ENCODE peak calls at places on chromosomes 13 and 19, in eight cellular contexts. L, R, H, M, K, A, C and Y are unnamed samples. For H3K36me3, the result is how much of the 10 kb centered on the place peaks cover.

GRCh38 chr19:48152552-48152951 is 17.6 kb downstream of the LIG1 start:
- DNase-seq in L (peak), R (peak), H (peak), M (peak), K (peak), A (peak), C (peak), Y (peak)

GRCh38 chr13:105603283-105603682 is 932.2 kb downstream of the EFNB2 start:
- DNase-seq in L (no peak), R (no peak), H (no peak), M (no peak), K (no peak), A (no peak), C (no peak), Y (no peak)

GRCh38 chr13:106548064-106548696 is 12.7 kb upstream of the EFNB2 start:
- DNase-seq in L (no peak), R (no peak), H (no peak), M (no peak), K (no peak), A (no peak), C (no peak), Y (no peak)

GRCh38 chr13:113977976-113978375 is 4.1 kb upstream of the C13orf46 start:
- DNase-seq in L (no peak), R (no peak), H (no peak), M (no peak), K (no peak), A (no peak), C (no peak), Y (no peak)

GRCh38 chr19:38015216-38015615 is 108.2 kb downstream of the SIPA1L3 start:
- DNase-seq in L (no peak), R (no peak), H (no peak), M (no peak), K (no peak), A (no peak), C (peak), Y (no peak)

GRCh38 chr19:47411101-47411500 is 8.2 kb downstream of the MEIS3 start:
- DNase-seq in L (no peak), R (no peak), H (no peak), M (no peak), K (no peak), A (no peak), C (no peak), Y (no peak)

GRCh38 chr19:18007939-18008673 is at the start of gene ARRDC2:
- DNase-seq in L (peak), R (peak), H (peak), M (peak), K (peak), A (peak), C (peak), Y (peak)

GRCh38 chr19:51702754-51703654 is 9.9 kb downstream of the SPACA6 start:
- DNase-seq in L (no peak), R (peak), H (no peak), M (no peak), K (no peak), A (no peak), C (peak), Y (no peak)

GRCh38 chr13:33927315-33927714 is 109.4 kb downstream of the RFC3 start:
- DNase-seq in L (peak), R (no peak), H (no peak), M (no peak), K (no peak), A (no peak), C (no peak), Y (no peak)

GRCh38 chr13:48400820-48401219 is 12.1 kb downstream of the LPAR6 start:
- DNase-seq in L (no peak), R (no peak), H (peak), M (no peak), K (no peak), A (no peak), C (no peak), Y (no peak)

GRCh38 chr13:21675095-21676007 is 4.5 kb downstream of the FGF9 start:
- DNase-seq in L (no peak), R (peak), H (peak), M (peak), K (peak), A (peak), C (peak), Y (peak)

GRCh38 chr19:47203254-47203653 is 27.7 kb downstream of the BBC3 start:
- DNase-seq in L (no peak), R (no peak), H (no peak), M (no peak), K (no peak), A (no peak), C (no peak), Y (no peak)

GRCh38 chr19:31303262-31303815 is 45.9 kb downstream of the TSHZ3 start:
- DNase-seq in L (no peak), R (no peak), H (no peak), M (no peak), K (no peak), A (no peak), C (no peak), Y (no peak)

GRCh38 chr19:47427241-47428176 is 8.2 kb upstream of the MEIS3 start:
- DNase-seq in L (no peak), R (peak), H (peak), M (peak), K (peak), A (peak), C (peak), Y (peak)

GRCh38 chr19:7748756-7749155 is 1.4 kb upstream of the CD209 start:
- DNase-seq in L (no peak), R (no peak), H (no peak), M (no peak), K (no peak), A (no peak), C (peak), Y (no peak)

GRCh38 chr13:76038920-76039716 is 403.0 kb downstream of the LMO7 start:
- DNase-seq in L (no peak), R (no peak), H (peak), M (no peak), K (no peak), A (no peak), C (peak), Y (peak)

GRCh38 chr13:76874466-76874865 is 11.7 kb downstream of the KCTD12 start:
- DNase-seq in L (no peak), R (no peak), H (no peak), M (no peak), K (no peak), A (no peak), C (no peak), Y (no peak)

DNA sequence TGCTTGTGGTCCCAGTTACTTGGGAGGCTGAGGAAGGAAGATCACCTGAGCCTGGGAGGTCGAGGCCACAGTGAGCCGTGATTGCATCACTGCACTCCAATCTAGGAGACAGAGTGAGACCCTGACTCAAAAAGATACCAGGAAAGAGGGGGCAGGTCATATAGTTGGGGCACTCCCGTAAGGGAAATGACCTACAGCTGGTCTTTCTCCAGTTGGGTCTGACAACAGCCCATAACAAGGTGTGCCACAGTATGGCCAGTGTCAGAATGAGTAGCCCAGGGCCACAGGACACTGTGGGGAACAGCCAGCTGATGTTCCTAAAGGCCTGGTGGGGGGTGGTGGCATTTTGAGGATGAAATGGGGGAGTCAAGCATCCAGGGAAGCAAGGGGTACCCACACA is 10.8 kb downstream of the DNMT1 start:
- DNase-seq in L (no peak), R (no peak), H (no peak), M (no peak), K (no peak), A (no peak), C (no peak), Y (no peak)
- H3K36me3 ChIP-seq in L (half or more), R (under half), H (under half), M (half or more), K (half or more), A (under half), C (under half), Y (under half)

GRCh38 chr13:30564489-30564888 is 53.2 kb upstream of the USPL1 start:
- DNase-seq in L (no peak), R (no peak), H (no peak), M (no peak), K (no peak), A (no peak), C (no peak), Y (no peak)

GRCh38 chr13:30572859-30573275 is 44.9 kb upstream of the USPL1 start:
- DNase-seq in L (no peak), R (no peak), H (peak), M (no peak), K (no peak), A (no peak), C (peak), Y (peak)

GRCh38 chr13:30565658-30566057 is 52.1 kb upstream of the USPL1 start:
- DNase-seq in L (no peak), R (no peak), H (no peak), M (no peak), K (no peak), A (no peak), C (no peak), Y (no peak)

GRCh38 chr13:30567072-30567471 is 50.6 kb upstream of the USPL1 start:
- DNase-seq in L (no peak), R (no peak), H (peak), M (no peak), K (no peak), A (no peak), C (no peak), Y (no peak)

DNA sequence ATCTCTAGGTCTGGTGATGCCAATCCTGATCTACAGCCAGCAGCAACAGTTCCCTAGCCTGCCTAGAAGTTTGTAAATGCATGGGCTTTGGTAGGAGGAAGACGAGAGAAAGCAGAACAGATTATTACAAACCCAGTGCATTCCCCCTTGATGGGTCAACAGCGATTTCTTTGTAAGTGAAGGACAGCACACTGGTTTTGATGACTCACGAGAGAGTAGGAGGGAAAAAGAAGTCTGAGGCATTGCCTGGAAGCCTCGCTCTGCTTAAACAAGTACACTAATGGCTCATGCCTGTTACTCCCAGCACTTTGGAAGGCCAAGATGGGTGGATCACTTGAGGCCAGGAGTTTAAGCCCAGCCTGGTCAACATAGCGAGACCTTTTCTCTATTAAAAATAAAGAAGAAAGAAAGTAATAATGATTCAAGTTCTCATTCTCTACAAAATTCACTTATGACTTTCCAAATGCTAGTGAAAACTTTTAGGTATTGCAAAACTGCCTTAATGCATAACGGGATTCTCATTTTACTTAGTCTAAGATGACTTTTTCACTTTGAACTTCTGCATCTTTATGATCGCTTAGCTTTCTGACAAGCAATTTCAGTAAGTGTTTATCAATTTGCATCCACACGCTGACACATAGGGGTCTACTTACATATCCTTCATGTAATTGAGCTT is 47.7 kb upstream of the USPL1 start:
- DNase-seq in L (peak), R (peak), H (no peak), M (no peak), K (no peak), A (no peak), C (peak), Y (peak)
- H3K4me3 ChIP-seq in L (no peak), R (no peak), H (no peak), M (no peak), K (no peak), A (no peak), C (no peak), Y (no peak)

GRCh38 chr13:111572956-111573355 is 252.5 kb downstream of the TEX29 start:
- DNase-seq in L (no peak), R (no peak), H (no peak), M (no peak), K (no peak), A (no peak), C (no peak), Y (no peak)
- H3K36me3 ChIP-seq in L (under half), R (under half), H (under half), M (under half), K (under half), A (under half), C (under half), Y (under half)

DNA sequence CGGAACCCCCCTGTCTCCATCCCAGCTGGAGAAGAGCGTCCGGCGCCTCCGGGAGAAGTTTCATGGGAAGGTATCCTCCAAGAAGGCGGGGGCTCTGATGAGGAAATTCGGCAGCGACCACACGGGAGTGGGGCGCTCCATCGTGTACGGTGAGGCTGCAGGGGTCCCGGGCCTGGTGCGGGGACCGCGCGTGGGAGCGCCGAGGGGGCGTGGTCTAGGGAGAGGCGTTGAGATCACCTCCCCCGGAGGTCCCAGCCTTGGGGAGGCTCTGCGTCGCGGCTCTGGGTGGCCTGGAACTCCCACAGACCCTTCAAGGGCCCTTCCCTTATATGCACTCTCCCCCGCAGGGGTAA is 763 bp downstream of the SHFL start:
- DNase-seq in L (no peak), R (no peak), H (no peak), M (no peak), K (no peak), A (no peak), C (no peak), Y (peak)
- H3K4me3 ChIP-seq in L (peak), R (peak), H (peak), M (no peak), K (peak), A (peak), C (no peak), Y (peak)

GRCh38 chr19:16085115-16085514 is 8.8 kb downstream of the TPM4 start:
- DNase-seq in L (no peak), R (no peak), H (no peak), M (no peak), K (no peak), A (no peak), C (no peak), Y (no peak)
- H3K36me3 ChIP-seq in L (half or more), R (half or more), H (under half), M (half or more), K (half or more), A (half or more), C (under half), Y (half or more)

GRCh38 chr19:19627716-19628498 is at the start of gene LPAR2:
- DNase-seq in L (no peak), R (peak), H (peak), M (peak), K (peak), A (peak), C (peak), Y (peak)

GRCh38 chr19:19624032-19624570 is 3.9 kb downstream of the LPAR2 start:
- DNase-seq in L (no peak), R (no peak), H (no peak), M (no peak), K (no peak), A (no peak), C (no peak), Y (no peak)

GRCh38 chr19:19627442-19627715 is 641 bp downstream of the LPAR2 start:
- DNase-seq in L (no peak), R (no peak), H (no peak), M (no peak), K (no peak), A (no peak), C (no peak), Y (no peak)

GRCh38 chr19:19628499-19629134 is 597 bp upstream of the LPAR2 start:
- DNase-seq in L (no peak), R (peak), H (no peak), M (peak), K (peak), A (no peak), C (peak), Y (peak)

GRCh38 chr19:19626516-19627441 is 1.2 kb downstream of the LPAR2 start:
- DNase-seq in L (no peak), R (no peak), H (no peak), M (no peak), K (no peak), A (no peak), C (no peak), Y (no peak)
- H3K4me3 ChIP-seq in L (no peak), R (peak), H (no peak), M (peak), K (peak), A (peak), C (peak), Y (peak)

GRCh38 chr13:41257535-41257934 is 5.8 kb downstream of the MTRF1 start:
- DNase-seq in L (no peak), R (no peak), H (no peak), M (no peak), K (no peak), A (no peak), C (no peak), Y (no peak)
- H3K36me3 ChIP-seq in L (under half), R (under half), H (under half), M (half or more), K (under half), A (under half), C (under half), Y (under half)